ENCODE peak calls at places on chromosomes 5 and 9, in six cellular contexts. One of them, this sample, is unnamed.

GRCh38 chr9:93304574-93305496 is 120.9 kb downstream of the WNK2 start:
- DNase-seq in endothelial cell: peak; percentile 77
- DNase-seq in fibroblast of mammary gland: peak; percentile 37
- DNase-seq in coronary artery: peak; percentile 66
- DNase-seq in hypothalamus: peak; percentile 43
- DNase-seq in AG10803: peak; percentile 42
- DNase-seq in this sample: peak; percentile 98

GRCh38 chr5:148653271-148653839 is 972 bp downstream of the HTR4 start:
- DNase-seq in endothelial cell: no peak
- DNase-seq in fibroblast of mammary gland: no peak
- DNase-seq in coronary artery: no peak
- DNase-seq in hypothalamus: no peak
- DNase-seq in AG10803: no peak
- DNase-seq in this sample: no peak

GRCh38 chr5:176890455-176891330 is 8.5 kb downstream of the HK3 start:
- DNase-seq in endothelial cell: no peak
- DNase-seq in fibroblast of mammary gland: no peak
- DNase-seq in coronary artery: peak; percentile 62
- DNase-seq in hypothalamus: no peak
- DNase-seq in AG10803: no peak
- DNase-seq in this sample: no peak

GRCh38 chr5:126597156-126597555 is 2.1 kb upstream of the ALDH7A1 start:
- DNase-seq in endothelial cell: no peak
- DNase-seq in fibroblast of mammary gland: peak; percentile 92
- DNase-seq in coronary artery: no peak
- DNase-seq in hypothalamus: no peak
- DNase-seq in AG10803: peak; percentile 63
- DNase-seq in this sample: peak; percentile 75

GRCh38 chr5:155926011-155926410 is 401.0 kb upstream of the SGCD start:
- DNase-seq in endothelial cell: no peak
- DNase-seq in fibroblast of mammary gland: no peak
- DNase-seq in coronary artery: no peak
- DNase-seq in hypothalamus: no peak
- DNase-seq in AG10803: peak; percentile 90
- DNase-seq in this sample: no peak

GRCh38 chr5:91189480-91190332 is 193.4 kb downstream of the ARRDC3 start:
- DNase-seq in endothelial cell: no peak
- DNase-seq in fibroblast of mammary gland: peak; percentile 92
- DNase-seq in coronary artery: no peak
- DNase-seq in hypothalamus: no peak
- DNase-seq in AG10803: peak; percentile 85
- DNase-seq in this sample: no peak

GRCh38 chr9:116647515-116647809 is 39.6 kb upstream of the TRIM32 start:
- DNase-seq in endothelial cell: no peak
- DNase-seq in fibroblast of mammary gland: no peak
- DNase-seq in coronary artery: no peak
- DNase-seq in hypothalamus: no peak
- DNase-seq in AG10803: no peak
- DNase-seq in this sample: no peak

GRCh38 chr9:134188421-134189166 is 24.2 kb upstream of the RNU6ATAC start:
- DNase-seq in endothelial cell: no peak
- DNase-seq in fibroblast of mammary gland: no peak
- DNase-seq in coronary artery: no peak
- DNase-seq in hypothalamus: no peak
- DNase-seq in AG10803: peak; percentile 22
- DNase-seq in this sample: peak; percentile 82

GRCh38 chr5:153835891-153836515 is 202.7 kb downstream of the FAM114A2 start:
- DNase-seq in endothelial cell: no peak
- DNase-seq in fibroblast of mammary gland: no peak
- DNase-seq in coronary artery: no peak
- DNase-seq in hypothalamus: no peak
- DNase-seq in AG10803: peak; percentile 58
- DNase-seq in this sample: no peak

GRCh38 chr5:139682016-139682975 is 34.1 kb downstream of the CXXC5 start:
- DNase-seq in endothelial cell: no peak
- DNase-seq in fibroblast of mammary gland: no peak
- DNase-seq in coronary artery: no peak
- DNase-seq in hypothalamus: peak; percentile 29
- DNase-seq in AG10803: no peak
- DNase-seq in this sample: no peak